ENCODE peak calls at places on chromosomes 4 and X, in six cellular contexts. N is endothelial cell of umbilical vein, Z is astrocyte, X is heart right ventricle, M is iPS DF 6.9, A is mucosa of descending colon. J is an unnamed sample. For H3K4me1, the result is how much of the 10 kb centered on the place peaks cover.

GRCh38 chrX:149611619-149612018 is 16.5 kb upstream of the HSFX2 start:
- DNase-seq in X (no peak), Z (no peak), M (no peak), N (no peak), A (no peak), J (no peak)

GRCh38 chr4:169159614-169160013 is 111.1 kb downstream of the SH3RF1 start:
- DNase-seq in Z (peak), A (no peak), N (peak), X (no peak), M (no peak), J (no peak)

GRCh38 chr4:32560306-32560705 is 1840.1 kb downstream of the PCDH7 start:
- DNase-seq in X (no peak), Z (peak), N (no peak), A (no peak), M (no peak), J (no peak)

GRCh38 chrX:136954930-136955329 is 74.4 kb upstream of the RBMX start:
- DNase-seq in X (no peak), Z (peak), N (peak), M (no peak), A (no peak), J (no peak)

GRCh38 chr4:2273657-2274319 is 11.9 kb upstream of the MXD4 start:
- DNase-seq in X (no peak), A (no peak), Z (no peak), N (no peak), M (no peak), J (no peak)

GRCh38 chr4:55125087-55125721 is at the start of gene KDR:
- DNase-seq in Z (peak), N (peak), A (no peak), M (peak), X (peak), J (no peak)

GRCh38 chrX:115058276-115058675 is 40.9 kb upstream of the IL13RA2 start:
- DNase-seq in X (no peak), Z (peak), M (no peak), N (peak), A (peak), J (no peak)

GRCh38 chr4:83334425-83335241 is at the start of gene HPSE:
- DNase-seq in A (peak), Z (peak), X (peak), N (peak), M (no peak), J (peak)

GRCh38 chrX:1592128-1592862 is 891 bp downstream of the AKAP17A start:
- DNase-seq in X (no peak), A (peak), N (peak), M (no peak), Z (peak), J (peak)

GRCh38 chrX:131288738-131289511 is at the start of gene IGSF1:
- DNase-seq in X (peak), A (peak), Z (peak), M (peak), N (no peak), J (no peak)

GRCh38 chr4:150139297-150139696 is 61.1 kb downstream of the DCLK2 start:
- DNase-seq in N (no peak), A (no peak), Z (peak), X (no peak), M (no peak), J (no peak)

GRCh38 chrX:13545731-13546130 is 23.7 kb upstream of the EGFL6 start:
- DNase-seq in M (no peak), N (no peak), X (no peak), A (no peak), Z (no peak), J (no peak)

GRCh38 chrX:102833136-102833535 is 103.9 kb upstream of the RAB40AL start:
- DNase-seq in Z (peak), M (no peak), N (no peak), X (no peak), A (no peak), J (no peak)

GRCh38 chrX:43510194-43510593 is 145.9 kb upstream of the MAOA start:
- DNase-seq in N (no peak), M (no peak), A (no peak), X (no peak), Z (no peak), J (no peak)

GRCh38 chrX:78307665-78308064 is 19.7 kb downstream of the CYSLTR1 start:
- DNase-seq in X (no peak), N (no peak), A (no peak), Z (no peak), M (no peak), J (no peak)

GRCh38 chr4:98784947-98785693 is 126.7 kb upstream of the TSPAN5 start:
- DNase-seq in X (no peak), M (no peak), N (no peak), Z (no peak), A (no peak), J (no peak)

GRCh38 chrX:22135994-22136684 is 104.0 kb downstream of the PHEX start:
- DNase-seq in A (peak), X (no peak), Z (peak), M (no peak), N (peak), J (no peak)

GRCh38 chr4:38189445-38189844 is 229.2 kb downstream of the PTTG2 start:
- DNase-seq in M (no peak), A (no peak), X (no peak), N (peak), Z (peak), J (no peak)

GRCh38 chr4:74934016-74934821 is 1.3 kb downstream of the PARM1 start:
- DNase-seq in Z (peak), M (no peak), N (peak), X (peak), A (peak), J (no peak)

GRCh38 chrX:25343060-25343459 is 327.3 kb upstream of the ARX start:
- DNase-seq in M (no peak), X (no peak), N (no peak), A (no peak), Z (no peak), J (no peak)

GRCh38 chrX:55011294-55011693 is 11.1 kb downstream of the APEX2 start:
- DNase-seq in X (no peak), N (no peak), A (no peak), Z (no peak), M (no peak), J (no peak)

GRCh38 chrX:153637121-153638040 is 9.6 kb upstream of the DUSP9 start:
- DNase-seq in Z (no peak), N (no peak), A (no peak), X (no peak), M (no peak), J (no peak)

GRCh38 chrX:37846934-37847732 is at the start of gene DYNLT3:
- DNase-seq in Z (peak), A (peak), X (peak), N (peak), M (peak), J (peak)

GRCh38 chr4:15771419-15772058 is 6.6 kb upstream of the CD38 start:
- DNase-seq in Z (no peak), X (no peak), M (no peak), N (no peak), A (no peak), J (no peak)

GRCh38 chr4:10030946-10031662 is 9.8 kb upstream of the SLC2A9 start:
- DNase-seq in M (no peak), X (no peak), N (no peak), A (no peak), Z (no peak), J (no peak)

GRCh38 chr4:171929477-171929876 is 116.3 kb downstream of the GALNTL6 start:
- DNase-seq in M (no peak), A (no peak), Z (no peak), X (no peak), N (no peak), J (no peak)

GRCh38 chr4:25406081-25406692 is 29.1 kb downstream of the ANAPC4 start:
- DNase-seq in X (no peak), A (no peak), M (no peak), Z (peak), N (no peak), J (no peak)

GRCh38 chr4:183395395-183395794 is 49.0 kb upstream of the CDKN2AIP start:
- DNase-seq in Z (no peak), N (no peak), A (no peak), X (no peak), M (no peak), J (no peak)

GRCh38 chr4:186644316-186644638 is 79.4 kb downstream of the FAT1 start:
- DNase-seq in A (no peak), Z (no peak), X (no peak), N (no peak), M (no peak), J (no peak)

GRCh38 chrX:104668550-104668949 is 102.6 kb downstream of the IL1RAPL2 start:
- DNase-seq in M (peak), N (no peak), A (no peak), X (no peak), Z (peak), J (no peak)

GRCh38 chr4:27360651-27361347 is 500.2 kb downstream of the STIM2 start:
- DNase-seq in Z (peak), M (no peak), A (no peak), N (no peak), X (no peak), J (no peak)

GRCh38 chrX:120463241-120463640 is 5.9 kb downstream of the LAMP2 start:
- DNase-seq in N (peak), Z (no peak), M (no peak), A (peak), X (no peak), J (no peak)

GRCh38 chrX:153102436-153102835 is 30.2 kb downstream of the PNMA6A start:
- DNase-seq in M (no peak), Z (no peak), A (no peak), X (no peak), N (no peak), J (no peak)

GRCh38 chr4:75135068-75135825 is 202.3 kb downstream of the PARM1 start:
- DNase-seq in N (no peak), Z (no peak), M (no peak), X (no peak), A (no peak), J (no peak)

GRCh38 chr4:152032722-152033131 is 271.9 kb upstream of the GATB start:
- DNase-seq in Z (peak), X (no peak), M (no peak), A (no peak), N (no peak), J (no peak)

GRCh38 chr4:183722738-183723560 is 63.9 kb downstream of the TRAPPC11 start:
- DNase-seq in Z (peak), N (peak), A (peak), X (peak), M (peak), J (no peak)

GRCh38 chrX:45667666-45668065 is 467.0 kb upstream of the DIPK2B start:
- DNase-seq in X (no peak), A (no peak), Z (peak), M (no peak), N (peak), J (no peak)

DNA sequence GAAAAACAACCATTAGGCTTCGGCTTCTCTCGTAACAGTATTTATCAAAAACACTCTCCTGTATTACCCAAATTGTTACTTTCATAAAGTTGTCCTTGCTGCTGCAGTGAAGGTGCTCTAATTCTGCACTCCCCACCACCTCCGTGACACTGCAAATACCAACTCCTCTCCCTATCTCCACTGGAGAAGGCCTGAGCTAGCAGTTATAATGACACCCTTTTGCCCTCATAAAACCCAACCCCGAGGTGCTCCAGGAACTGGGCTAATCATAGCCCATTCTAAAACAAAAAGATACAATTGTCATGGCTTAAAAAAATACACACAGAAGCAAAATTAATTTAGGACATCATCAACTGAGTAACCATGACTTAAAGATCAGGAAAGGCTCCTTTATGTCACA is 59.2 kb downstream of the MAP7D2 start:
- DNase-seq in A (no peak), X (no peak), Z (no peak), M (no peak), N (no peak), J (no peak)
- H3K4me1 ChIP-seq in A (under half), X (under half), Z (under half), M (under half), N (under half), J (under half)

GRCh38 chr4:102610476-102610875 is 109.3 kb downstream of the NFKB1 start:
- DNase-seq in X (no peak), N (no peak), Z (no peak), A (peak), M (no peak), J (no peak)
- H3K4me1 ChIP-seq in X (under half), N (under half), Z (under half), A (under half), M (under half), J (under half)

GRCh38 chrX:2699959-2700358 is 8.9 kb downstream of the CD99 start:
- DNase-seq in M (no peak), A (no peak), N (no peak), Z (no peak), X (no peak), J (no peak)

GRCh38 chrX:2697306-2697705 is 6.2 kb downstream of the CD99 start:
- DNase-seq in M (no peak), X (no peak), N (no peak), A (no peak), Z (no peak), J (no peak)

GRCh38 chrX:2696698-2697215 is 5.7 kb downstream of the CD99 start:
- DNase-seq in N (peak), X (no peak), M (no peak), Z (peak), A (peak), J (no peak)

GRCh38 chrX:2697741-2698294 is 6.7 kb downstream of the CD99 start:
- DNase-seq in Z (peak), X (no peak), N (peak), M (no peak), A (no peak), J (no peak)

DNA sequence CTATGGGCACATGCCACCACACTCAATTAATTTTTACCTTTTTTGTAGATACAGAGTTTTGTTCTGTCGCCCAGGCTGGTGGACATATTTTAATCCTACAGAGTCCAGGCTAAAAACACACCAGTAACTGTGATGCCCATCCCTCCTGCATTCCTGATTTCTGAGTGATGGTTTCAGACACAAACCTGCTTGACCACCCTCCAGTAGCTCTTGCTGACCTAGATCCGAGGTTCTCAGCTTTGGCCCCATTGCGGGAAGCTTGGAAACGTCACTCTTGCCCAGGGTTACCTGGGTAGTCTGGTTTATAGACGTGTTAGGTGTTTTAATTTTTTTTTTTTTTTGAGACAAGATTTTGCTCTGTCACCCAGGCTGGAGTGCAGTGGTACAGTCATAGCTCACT is 7.5 kb downstream of the CD99 start:
- DNase-seq in X (no peak), N (no peak), A (no peak), M (no peak), Z (no peak), J (no peak)
- H3K4me1 ChIP-seq in X (half or more), N (half or more), A (under half), M (under half), Z (under half), J (half or more)

GRCh38 chrX:16826207-16826606 is 39.9 kb downstream of the TXLNG start:
- DNase-seq in A (no peak), M (no peak), N (peak), X (no peak), Z (peak), J (no peak)
- H3K4me1 ChIP-seq in A (under half), M (under half), N (under half), X (under half), Z (under half), J (under half)

GRCh38 chrX:68990948-68991347 is 162.1 kb downstream of the EFNB1 start:
- DNase-seq in M (no peak), A (no peak), Z (no peak), X (no peak), N (no peak), J (no peak)
- H3K4me1 ChIP-seq in M (under half), A (under half), Z (under half), X (under half), N (under half), J (under half)

GRCh38 chr4:3314706-3315260 is 22.0 kb downstream of the RGS12 start:
- DNase-seq in M (no peak), X (no peak), A (no peak), Z (no peak), N (no peak), J (peak)
- H3K4me1 ChIP-seq in M (under half), X (under half), A (under half), Z (under half), N (under half), J (under half)

DNA sequence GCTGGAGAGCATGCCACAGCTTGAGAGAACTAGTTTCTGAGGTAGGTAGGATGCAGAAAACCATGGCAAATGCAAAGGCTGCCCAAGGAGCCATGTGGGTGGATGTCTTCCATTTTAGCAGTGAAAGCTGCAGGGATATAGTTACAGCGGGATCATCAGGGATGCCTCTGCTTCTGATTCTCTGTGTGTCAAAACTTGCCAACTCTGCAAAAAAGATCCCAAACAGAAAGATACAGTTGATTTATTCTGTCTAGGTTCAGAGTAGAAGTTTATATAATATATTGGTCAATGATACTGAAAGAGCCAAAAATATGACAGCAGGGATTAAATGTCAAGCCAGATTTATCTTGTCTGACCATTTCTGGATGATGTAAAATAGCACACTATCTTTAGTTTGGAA is 42.4 kb upstream of the SFRP2 start:
- DNase-seq in N (no peak), Z (no peak), M (no peak), A (no peak), X (no peak), J (no peak)
- H3K4me1 ChIP-seq in N (under half), Z (under half), M (under half), A (under half), X (under half), J (under half)

DNA sequence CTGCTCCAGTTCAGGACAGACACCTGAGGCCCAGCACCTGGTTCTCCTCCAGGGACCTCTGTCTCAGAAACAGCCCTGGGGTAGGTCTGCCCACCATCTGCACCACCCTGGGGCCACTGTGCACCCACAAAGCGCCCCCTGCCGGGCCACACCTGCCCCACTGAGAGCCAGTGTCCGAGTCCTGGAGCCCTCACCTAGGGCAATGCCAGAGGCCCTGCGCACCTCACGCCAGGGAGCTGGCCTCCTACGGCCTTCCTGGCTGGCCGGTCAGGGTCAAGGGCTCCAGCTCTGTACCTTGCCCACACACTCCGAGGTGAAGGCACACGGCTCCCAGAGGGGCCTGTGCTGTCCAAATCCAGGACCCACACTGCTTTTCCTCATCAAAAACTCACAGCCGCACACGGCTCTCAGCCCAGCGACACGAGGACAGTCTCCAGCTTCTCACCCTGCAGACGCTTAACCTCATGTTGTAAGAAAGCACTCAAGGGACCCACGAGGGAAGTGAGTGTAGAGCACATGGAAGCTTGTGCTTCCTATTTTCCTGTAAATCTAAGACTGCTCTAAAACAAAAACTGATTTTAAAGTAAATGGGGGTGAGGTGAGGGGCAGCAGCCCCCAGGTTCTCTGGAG is 5.4 kb downstream of the CTBP1 start:
- DNase-seq in N (no peak), M (no peak), Z (no peak), A (no peak), X (peak), J (no peak)
- H3K4me1 ChIP-seq in N (under half), M (under half), Z (under half), A (half or more), X (half or more), J (under half)